ENCODE peak calls at places on chromosome 17, in four cellular contexts. One of them, this sample, is unnamed. For H3K4me1, the result is how much of the 10 kb centered on the place peaks cover.

GRCh38 chr17:57888311-57889216 is 38.7 kb upstream of the MRPS23 start:
- DNase-seq in fibroblast of lung: no peak
- DNase-seq in astrocyte: no peak
- DNase-seq in K562: no peak
- DNase-seq in this sample: no peak

GRCh38 chr17:40696651-40697072 is 6.9 kb downstream of the KRT24 start:
- DNase-seq in fibroblast of lung: no peak
- DNase-seq in astrocyte: no peak
- DNase-seq in K562: no peak
- DNase-seq in this sample: no peak

GRCh38 chr17:82158825-82159224 is 53.8 kb downstream of the CCDC57 start:
- DNase-seq in fibroblast of lung: no peak
- DNase-seq in astrocyte: no peak
- DNase-seq in K562: no peak
- DNase-seq in this sample: no peak

GRCh38 chr17:82536220-82537201 is 17.0 kb downstream of the FOXK2 start:
- DNase-seq in fibroblast of lung: peak
- DNase-seq in astrocyte: peak
- DNase-seq in K562: no peak
- DNase-seq in this sample: peak

GRCh38 chr17:57909548-57909947 is 45.7 kb downstream of the CUEDC1 start:
- DNase-seq in fibroblast of lung: no peak
- DNase-seq in astrocyte: no peak
- DNase-seq in K562: no peak
- DNase-seq in this sample: no peak

GRCh38 chr17:80475949-80476876 is at the start of gene NPTX1:
- DNase-seq in fibroblast of lung: no peak
- DNase-seq in astrocyte: no peak
- DNase-seq in K562: no peak
- DNase-seq in this sample: no peak

GRCh38 chr17:67181825-67182224 is 63.2 kb downstream of the HELZ start:
- DNase-seq in fibroblast of lung: no peak
- DNase-seq in astrocyte: no peak
- DNase-seq in K562: no peak
- DNase-seq in this sample: no peak

GRCh38 chr17:20009302-20010098 is at the start of gene SPECC1:
- DNase-seq in fibroblast of lung: peak
- DNase-seq in astrocyte: peak
- DNase-seq in K562: peak
- DNase-seq in this sample: peak

GRCh38 chr17:79800325-79801155 is 3.7 kb upstream of the CBX8 start:
- DNase-seq in fibroblast of lung: peak
- DNase-seq in astrocyte: peak
- DNase-seq in K562: no peak
- DNase-seq in this sample: peak

GRCh38 chr17:78997231-78997741 is 12.3 kb downstream of the CANT1 start:
- DNase-seq in fibroblast of lung: no peak
- DNase-seq in astrocyte: no peak
- DNase-seq in K562: no peak
- DNase-seq in this sample: no peak

GRCh38 chr17:32142038-32142856 is at the start of gene RHOT1:
- DNase-seq in fibroblast of lung: peak
- DNase-seq in astrocyte: peak
- DNase-seq in K562: peak
- DNase-seq in this sample: peak

GRCh38 chr17:31787857-31788570 is 71.0 kb downstream of the COPRS start:
- DNase-seq in fibroblast of lung: peak
- DNase-seq in astrocyte: peak
- DNase-seq in K562: no peak
- DNase-seq in this sample: no peak

GRCh38 chr17:40535924-40536717 is 29.2 kb downstream of the CCR7 start:
- DNase-seq in fibroblast of lung: peak
- DNase-seq in astrocyte: no peak
- DNase-seq in K562: peak
- DNase-seq in this sample: no peak

GRCh38 chr17:39954876-39955275 is 7.9 kb upstream of the GSDMA start:
- DNase-seq in fibroblast of lung: no peak
- DNase-seq in astrocyte: no peak
- DNase-seq in K562: no peak
- DNase-seq in this sample: no peak

GRCh38 chr17:1173456-1174370 is 6.1 kb downstream of the ABR start:
- DNase-seq in fibroblast of lung: no peak
- DNase-seq in astrocyte: no peak
- DNase-seq in K562: no peak
- DNase-seq in this sample: no peak

GRCh38 chr17:382644-383533 is 30.3 kb upstream of the RPH3AL start:
- DNase-seq in fibroblast of lung: peak
- DNase-seq in astrocyte: peak
- DNase-seq in K562: no peak
- DNase-seq in this sample: peak

GRCh38 chr17:77857613-77858012 is 100.9 kb upstream of the TNRC6C start:
- DNase-seq in fibroblast of lung: peak
- DNase-seq in astrocyte: no peak
- DNase-seq in K562: no peak
- DNase-seq in this sample: no peak

GRCh38 chr17:3935825-3936355 is 19.6 kb upstream of the P2RX1 start:
- DNase-seq in fibroblast of lung: peak
- DNase-seq in astrocyte: peak
- DNase-seq in K562: no peak
- DNase-seq in this sample: no peak

GRCh38 chr17:33487187-33487586 is 194.1 kb upstream of the ASIC2 start:
- DNase-seq in fibroblast of lung: no peak
- DNase-seq in astrocyte: no peak
- DNase-seq in K562: no peak
- DNase-seq in this sample: no peak

GRCh38 chr17:19644493-19645210 is 3.9 kb upstream of the ALDH3A2 start:
- DNase-seq in fibroblast of lung: peak
- DNase-seq in astrocyte: peak
- DNase-seq in K562: no peak
- DNase-seq in this sample: no peak

GRCh38 chr17:79658811-79659207 is 48.0 kb upstream of the RBFOX3 start:
- DNase-seq in fibroblast of lung: peak
- DNase-seq in astrocyte: peak
- DNase-seq in K562: peak
- DNase-seq in this sample: peak

GRCh38 chr17:59347975-59348391 is 16.5 kb downstream of the YPEL2 start:
- DNase-seq in fibroblast of lung: no peak
- DNase-seq in astrocyte: no peak
- DNase-seq in K562: no peak
- DNase-seq in this sample: no peak

GRCh38 chr17:78779848-78780247 is 2.2 kb downstream of the CYTH1 start:
- DNase-seq in fibroblast of lung: no peak
- DNase-seq in astrocyte: no peak
- DNase-seq in K562: no peak
- DNase-seq in this sample: no peak

GRCh38 chr17:9226794-9227135 is 205.5 kb downstream of the NTN1 start:
- DNase-seq in fibroblast of lung: no peak
- DNase-seq in astrocyte: no peak
- DNase-seq in K562: no peak
- DNase-seq in this sample: no peak

GRCh38 chr17:31699281-31699680 is 159.8 kb downstream of the COPRS start:
- DNase-seq in fibroblast of lung: peak
- DNase-seq in astrocyte: peak
- DNase-seq in K562: peak
- DNase-seq in this sample: no peak

GRCh38 chr17:74742153-74742515 is 5.1 kb downstream of the RAB37 start:
- DNase-seq in fibroblast of lung: no peak
- DNase-seq in astrocyte: no peak
- DNase-seq in K562: no peak
- DNase-seq in this sample: no peak
- H3K4me1 ChIP-seq in fibroblast of lung: under half
- H3K4me1 ChIP-seq in astrocyte: under half
- H3K4me1 ChIP-seq in K562: under half
- H3K4me1 ChIP-seq in this sample: under half

GRCh38 chr17:74695629-74696028 is 17.1 kb downstream of the CD300LF start:
- DNase-seq in fibroblast of lung: no peak
- DNase-seq in astrocyte: no peak
- DNase-seq in K562: no peak
- DNase-seq in this sample: no peak
- TF ChIP-seq CTCF in fibroblast of lung: no peak
- TF ChIP-seq CTCF in astrocyte: no peak
- TF ChIP-seq CTCF in K562: no peak
- TF ChIP-seq CTCF in this sample: no peak

DNA sequence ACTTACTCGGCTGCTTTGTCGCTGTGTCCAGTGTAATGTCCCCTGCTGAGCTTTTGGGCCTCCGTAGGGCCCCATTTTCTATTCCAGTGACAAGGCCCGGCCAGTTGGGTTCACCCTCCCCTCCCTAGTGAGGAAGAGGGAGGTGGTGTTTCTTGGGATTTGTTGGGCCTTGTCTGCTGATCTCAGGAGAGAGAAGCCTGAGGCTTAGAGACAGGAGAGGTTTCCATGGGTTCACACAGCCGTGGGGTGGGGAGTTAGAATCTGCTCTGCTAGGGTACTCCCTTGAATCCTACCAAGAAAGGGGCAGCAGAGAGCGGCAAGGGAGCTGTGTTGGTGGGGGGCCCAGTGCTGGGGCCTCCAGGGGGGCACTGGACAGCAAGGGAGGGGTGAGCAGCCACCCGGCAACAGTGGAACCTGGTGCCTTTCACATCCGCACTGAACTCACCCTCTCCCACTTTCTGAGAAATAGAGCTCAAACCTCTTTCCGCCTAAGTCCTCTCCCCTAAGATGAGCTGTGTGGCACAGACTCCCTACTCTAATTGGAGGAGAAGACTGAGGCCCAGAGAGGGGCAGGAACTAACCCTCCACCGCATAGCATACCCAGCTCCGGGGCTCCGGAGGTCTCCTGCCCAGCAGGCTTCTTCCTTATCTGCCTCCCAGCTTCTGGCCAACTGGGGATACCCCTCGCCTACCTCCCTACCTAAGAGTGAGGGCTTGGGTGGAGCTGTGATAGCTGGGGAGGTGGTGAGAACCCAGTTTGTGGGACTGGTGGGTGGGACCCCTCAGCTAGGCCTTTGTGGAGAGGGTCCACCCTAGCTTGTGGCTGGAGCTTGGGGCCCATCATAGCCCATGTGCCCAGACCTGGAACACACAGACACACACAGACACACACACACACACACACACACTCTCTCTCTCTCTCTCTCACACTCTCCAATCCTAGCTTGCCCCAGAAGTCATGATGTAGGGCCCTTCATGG is 6.8 kb downstream of the TBKBP1 start:
- DNase-seq in fibroblast of lung: no peak
- DNase-seq in astrocyte: no peak
- DNase-seq in K562: no peak
- DNase-seq in this sample: no peak
- H3K4me3 ChIP-seq in fibroblast of lung: no peak
- H3K4me3 ChIP-seq in astrocyte: no peak
- H3K4me3 ChIP-seq in K562: no peak
- H3K4me3 ChIP-seq in this sample: no peak

DNA sequence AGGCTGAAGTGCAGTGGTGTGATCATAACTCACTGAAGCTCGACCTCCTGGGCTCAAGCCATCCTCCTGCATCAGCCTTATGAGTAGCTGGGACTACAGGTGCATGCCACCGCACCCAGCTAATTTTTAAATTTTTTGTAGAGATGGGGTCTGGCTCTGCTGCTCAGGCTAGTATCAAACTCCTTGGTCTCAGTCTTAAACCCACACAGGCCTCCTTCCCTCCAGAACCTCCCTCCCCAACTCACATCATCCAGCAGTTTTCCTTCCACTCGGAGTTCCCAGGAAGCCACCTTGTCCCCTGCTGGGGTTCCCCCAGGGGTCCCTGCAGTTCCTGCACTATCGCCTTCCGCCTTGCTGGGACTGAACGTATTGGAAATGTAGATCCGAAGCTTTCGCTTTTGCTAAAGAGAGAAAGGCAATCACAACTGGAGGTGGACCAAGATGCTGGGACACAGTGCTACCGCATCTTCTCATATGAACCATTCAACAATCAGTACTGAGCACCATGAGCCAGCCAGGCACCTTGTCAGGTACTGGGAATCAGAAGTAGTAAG is 7.2 kb downstream of the SMARCD2 start:
- DNase-seq in fibroblast of lung: no peak
- DNase-seq in astrocyte: no peak
- DNase-seq in K562: no peak
- DNase-seq in this sample: no peak
- H3K4me1 ChIP-seq in fibroblast of lung: under half
- H3K4me1 ChIP-seq in astrocyte: under half
- H3K4me1 ChIP-seq in K562: under half
- H3K4me1 ChIP-seq in this sample: under half

DNA sequence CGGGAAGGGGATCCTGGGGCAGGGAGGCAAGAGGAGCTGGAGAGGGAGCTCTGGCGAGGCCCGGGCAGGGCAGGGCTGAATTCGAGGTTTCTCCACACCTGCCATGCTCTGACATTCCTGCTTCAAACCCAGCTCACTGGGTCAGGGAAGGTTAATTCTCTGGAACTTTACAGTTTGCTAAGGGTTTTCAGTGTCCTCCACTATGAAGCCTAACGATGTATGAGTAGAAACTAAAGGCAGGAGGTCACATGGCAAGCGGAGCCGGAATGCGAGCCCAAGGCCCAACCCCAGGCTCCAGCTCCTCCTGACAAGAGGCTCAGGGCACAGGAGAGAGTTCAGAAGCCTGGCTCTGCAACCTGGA is 29.2 kb downstream of the DCAKD start:
- DNase-seq in fibroblast of lung: no peak
- DNase-seq in astrocyte: no peak
- DNase-seq in K562: no peak
- DNase-seq in this sample: no peak
- TF ChIP-seq CTCF in fibroblast of lung: no peak
- TF ChIP-seq CTCF in astrocyte: no peak
- TF ChIP-seq CTCF in K562: no peak
- TF ChIP-seq CTCF in this sample: no peak

GRCh38 chr17:61402073-61402541 is 2.5 kb downstream of the TBX2 start:
- DNase-seq in fibroblast of lung: no peak
- DNase-seq in astrocyte: no peak
- DNase-seq in K562: no peak
- DNase-seq in this sample: peak
- H3K4me3 ChIP-seq in fibroblast of lung: peak
- H3K4me3 ChIP-seq in astrocyte: peak
- H3K4me3 ChIP-seq in K562: no peak
- H3K4me3 ChIP-seq in this sample: peak

DNA sequence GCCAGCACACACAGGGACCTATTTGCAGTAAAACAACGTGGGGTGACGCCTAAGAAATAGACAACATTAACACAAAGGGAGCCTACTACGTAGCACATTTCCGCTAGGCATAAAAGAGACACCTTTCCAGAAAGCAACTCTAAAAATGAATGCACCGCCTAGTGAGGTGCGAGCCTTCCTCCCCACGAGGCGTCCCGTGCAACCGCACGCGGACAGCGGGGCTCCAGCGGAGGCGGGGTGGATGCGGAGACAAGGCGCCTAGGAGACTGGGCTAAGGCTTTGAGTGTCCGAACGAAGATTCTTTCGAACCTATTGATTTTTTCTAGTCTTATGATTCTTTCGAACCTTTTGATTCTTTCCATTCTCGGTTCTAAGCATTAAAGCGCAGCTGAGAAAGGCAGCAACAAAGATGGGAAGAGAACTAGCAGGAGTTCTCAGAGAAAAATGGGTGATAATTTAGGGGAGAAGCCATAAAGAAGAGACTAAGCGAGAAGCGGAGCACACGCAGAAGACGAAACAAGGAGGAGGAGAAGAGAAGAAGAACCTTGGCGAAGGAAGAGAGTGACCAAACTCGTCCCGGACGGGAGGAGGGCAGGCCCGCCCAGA is 433 bp upstream of the CPD start:
- DNase-seq in fibroblast of lung: peak
- DNase-seq in astrocyte: no peak
- DNase-seq in K562: peak
- DNase-seq in this sample: peak
- H3K4me1 ChIP-seq in fibroblast of lung: under half
- H3K4me1 ChIP-seq in astrocyte: under half
- H3K4me1 ChIP-seq in K562: under half
- H3K4me1 ChIP-seq in this sample: under half